ENCODE peak calls at places on chromosomes 13 and 19, in eight cellular contexts. P, O, W, H, B, M, I and L are unnamed samples.

GRCh38 chr19:1905071-1905862 is at the start of the genes ADAT3 and SCAMP4:
- DNase-seq in P (peak), O (peak), W (peak), H (peak), B (peak), M (peak), I (peak), L (peak)

GRCh38 chr19:15666883-15667282 is 6.0 kb upstream of the CYP4F12 start:
- DNase-seq in P (no peak), O (no peak), W (no peak), H (no peak), B (no peak), M (peak), I (no peak), L (no peak)

GRCh38 chr19:41641879-41642485 is 15.1 kb upstream of the CEACAM4 start:
- DNase-seq in P (peak), O (peak), W (no peak), H (peak), B (peak), M (peak), I (peak), L (no peak)

GRCh38 chr13:39462456-39462855 is 140.5 kb downstream of the LHFPL6 start:
- DNase-seq in P (no peak), O (no peak), W (no peak), H (no peak), B (no peak), M (no peak), I (no peak), L (no peak)

GRCh38 chr13:27311518-27312208 is 41.0 kb downstream of the RASL11A start:
- DNase-seq in P (no peak), O (no peak), W (no peak), H (no peak), B (no peak), M (no peak), I (no peak), L (no peak)

GRCh38 chr19:39943586-39943985 is 9.2 kb upstream of the FCGBP start:
- DNase-seq in P (no peak), O (no peak), W (no peak), H (no peak), B (no peak), M (no peak), I (no peak), L (no peak)

GRCh38 chr19:49801966-49802661 is 11.0 kb downstream of the FUZ start:
- DNase-seq in P (peak), O (no peak), W (peak), H (peak), B (no peak), M (peak), I (peak), L (peak)

GRCh38 chr13:94431569-94431968 is 47.9 kb downstream of the DCT start:
- DNase-seq in P (no peak), O (no peak), W (no peak), H (no peak), B (no peak), M (no peak), I (no peak), L (no peak)

GRCh38 chr19:13012690-13013608 is 17.7 kb downstream of the NFIX start:
- DNase-seq in P (no peak), O (peak), W (peak), H (peak), B (no peak), M (peak), I (peak), L (no peak)

GRCh38 chr13:98672947-98673545 is 79.4 kb downstream of the SLC15A1 start:
- DNase-seq in P (peak), O (peak), W (peak), H (peak), B (peak), M (peak), I (peak), L (peak)

GRCh38 chr13:113979791-113980471 is 6.1 kb upstream of the C13orf46 start:
- DNase-seq in P (no peak), O (no peak), W (peak), H (no peak), B (no peak), M (no peak), I (no peak), L (no peak)

GRCh38 chr19:54465367-54466109 is 2.0 kb upstream of the LENG9 start:
- DNase-seq in P (no peak), O (no peak), W (peak), H (peak), B (no peak), M (no peak), I (no peak), L (no peak)

GRCh38 chr13:112244061-112244460 is 132.1 kb upstream of the SPACA7 start:
- DNase-seq in P (peak), O (no peak), W (no peak), H (no peak), B (no peak), M (no peak), I (no peak), L (no peak)

GRCh38 chr13:112241288-112241687 is 134.9 kb upstream of the SPACA7 start:
- DNase-seq in P (no peak), O (no peak), W (no peak), H (no peak), B (no peak), M (no peak), I (no peak), L (no peak)

GRCh38 chr13:112244495-112245177 is 131.5 kb upstream of the SPACA7 start:
- DNase-seq in P (peak), O (no peak), W (no peak), H (no peak), B (no peak), M (no peak), I (no peak), L (no peak)

GRCh38 chr13:112245179-112245724 is 130.9 kb upstream of the SPACA7 start:
- DNase-seq in P (peak), O (no peak), W (no peak), H (no peak), B (no peak), M (no peak), I (no peak), L (no peak)

DNA sequence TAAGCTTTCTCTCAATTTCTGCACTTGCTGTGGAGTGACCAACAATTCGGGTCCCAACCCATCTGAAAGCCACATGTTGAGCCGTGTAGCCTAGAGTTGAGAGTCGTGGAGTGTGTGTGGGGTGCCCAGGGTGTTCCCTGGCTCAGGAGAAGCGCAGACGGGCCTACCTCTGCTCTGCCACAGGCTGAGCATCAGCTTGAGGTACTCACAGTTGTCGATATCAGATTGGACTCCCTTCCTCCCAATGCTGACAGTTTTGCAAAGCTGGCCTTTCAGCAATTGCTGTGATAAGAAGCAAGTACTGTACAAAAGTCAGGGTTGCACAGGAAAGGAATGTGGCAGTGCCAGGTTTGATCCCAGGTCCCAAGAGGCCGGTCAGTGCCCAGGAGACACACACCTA is 133.4 kb upstream of the SPACA7 start:
- DNase-seq in P (peak), O (no peak), W (no peak), H (no peak), B (no peak), M (no peak), I (no peak), L (no peak)
- H3K27ac ChIP-seq in P (no peak), O (no peak), W (no peak), H (no peak), B (no peak), M (no peak), I (no peak), L (no peak)

DNA sequence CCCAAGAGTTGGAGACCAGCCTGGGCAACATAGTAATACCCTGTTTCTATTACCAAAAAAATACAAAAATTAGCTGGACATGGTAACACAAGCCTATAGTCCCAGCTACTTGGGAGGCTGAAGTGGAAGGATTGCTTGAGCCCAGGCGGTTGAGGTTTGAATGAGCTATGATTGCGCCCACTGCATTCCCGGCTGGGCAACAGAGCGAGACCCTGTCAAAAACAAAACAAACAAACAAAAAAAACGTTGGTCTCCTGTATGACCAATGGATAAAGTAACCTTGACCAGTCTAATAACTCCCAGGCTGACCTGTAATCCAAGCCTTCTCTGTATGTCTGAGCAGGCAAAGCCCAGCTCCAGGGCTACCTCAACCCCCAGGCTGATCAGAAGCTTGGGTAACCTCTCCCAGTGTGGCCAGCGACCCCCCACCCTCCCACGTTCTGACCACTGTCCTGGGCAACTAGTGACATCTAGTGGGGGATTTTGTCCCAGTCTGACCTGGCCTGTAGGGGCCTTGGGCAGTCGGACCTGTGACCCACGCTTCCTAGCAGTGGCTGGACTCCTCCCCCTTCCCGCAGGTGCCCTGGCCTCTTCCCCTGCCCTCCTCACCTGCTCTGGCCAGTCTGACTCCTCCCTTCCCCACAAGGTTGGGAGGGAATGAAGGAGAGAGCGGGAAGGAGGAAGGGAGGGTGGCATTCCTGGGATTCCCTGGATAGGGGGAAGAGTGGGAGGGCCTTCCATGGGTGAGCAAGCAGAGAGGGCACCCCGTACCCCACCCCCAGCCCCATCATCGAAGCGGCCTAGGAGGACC is 1.0 kb upstream of the BCAM start:
- DNase-seq in P (no peak), O (peak), W (no peak), H (peak), B (no peak), M (peak), I (peak), L (peak)
- TF ChIP-seq POLR2AphosphoS5 in P (no peak), O (no peak), W (no peak), H (peak), B (no peak), M (peak), I (no peak), L (no peak)

DNA sequence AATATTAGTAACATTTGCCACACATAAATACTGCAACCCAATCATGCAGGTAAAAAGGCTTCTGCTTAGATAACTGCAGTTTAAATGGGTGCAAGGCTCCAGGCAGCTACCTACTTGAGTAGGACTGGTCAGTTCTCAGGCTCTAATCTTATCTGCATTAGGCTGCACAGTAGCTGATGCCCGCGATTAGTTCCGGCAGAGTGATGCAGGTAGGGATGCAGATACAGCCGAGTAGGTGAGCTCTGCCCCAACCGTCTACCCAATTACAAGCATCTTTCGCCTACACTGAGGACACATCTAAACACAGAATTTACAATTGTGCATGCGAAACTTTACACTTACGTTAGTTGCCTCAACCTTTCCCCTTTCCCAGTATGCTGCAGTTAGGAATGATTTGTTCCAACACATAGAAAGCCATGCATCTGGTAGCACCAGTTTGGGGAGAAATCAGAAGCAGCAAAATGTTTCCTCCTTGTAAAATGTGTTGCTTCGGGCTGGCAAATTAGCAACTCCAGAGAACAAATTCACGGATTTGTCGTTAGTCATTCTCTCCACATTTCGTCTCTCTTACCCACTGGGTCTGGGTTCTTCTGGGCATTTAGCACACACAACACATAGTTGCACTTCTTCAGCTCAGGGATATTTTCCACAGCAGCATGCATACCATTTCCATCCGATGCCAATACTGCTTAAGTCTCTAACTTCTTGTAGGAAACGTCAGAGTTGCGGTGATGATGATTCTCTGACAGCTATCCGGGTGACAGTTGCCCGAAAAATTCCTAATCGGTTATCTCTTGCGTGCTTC is 496 bp downstream of the PCDH9 start:
- DNase-seq in P (no peak), O (no peak), W (no peak), H (peak), B (no peak), M (no peak), I (no peak), L (no peak)
- H3K27ac ChIP-seq in P (no peak), O (no peak), W (no peak), H (no peak), B (no peak), M (peak), I (no peak), L (peak)

GRCh38 chr13:44764334-44764733 is 188.2 kb upstream of the TSC22D1 start:
- DNase-seq in P (no peak), O (no peak), W (no peak), H (peak), B (no peak), M (no peak), I (no peak), L (no peak)
- TF ChIP-seq POLR2AphosphoS5 in P (no peak), O (no peak), W (no peak), H (no peak), B (no peak), M (no peak), I (no peak), L (no peak)

DNA sequence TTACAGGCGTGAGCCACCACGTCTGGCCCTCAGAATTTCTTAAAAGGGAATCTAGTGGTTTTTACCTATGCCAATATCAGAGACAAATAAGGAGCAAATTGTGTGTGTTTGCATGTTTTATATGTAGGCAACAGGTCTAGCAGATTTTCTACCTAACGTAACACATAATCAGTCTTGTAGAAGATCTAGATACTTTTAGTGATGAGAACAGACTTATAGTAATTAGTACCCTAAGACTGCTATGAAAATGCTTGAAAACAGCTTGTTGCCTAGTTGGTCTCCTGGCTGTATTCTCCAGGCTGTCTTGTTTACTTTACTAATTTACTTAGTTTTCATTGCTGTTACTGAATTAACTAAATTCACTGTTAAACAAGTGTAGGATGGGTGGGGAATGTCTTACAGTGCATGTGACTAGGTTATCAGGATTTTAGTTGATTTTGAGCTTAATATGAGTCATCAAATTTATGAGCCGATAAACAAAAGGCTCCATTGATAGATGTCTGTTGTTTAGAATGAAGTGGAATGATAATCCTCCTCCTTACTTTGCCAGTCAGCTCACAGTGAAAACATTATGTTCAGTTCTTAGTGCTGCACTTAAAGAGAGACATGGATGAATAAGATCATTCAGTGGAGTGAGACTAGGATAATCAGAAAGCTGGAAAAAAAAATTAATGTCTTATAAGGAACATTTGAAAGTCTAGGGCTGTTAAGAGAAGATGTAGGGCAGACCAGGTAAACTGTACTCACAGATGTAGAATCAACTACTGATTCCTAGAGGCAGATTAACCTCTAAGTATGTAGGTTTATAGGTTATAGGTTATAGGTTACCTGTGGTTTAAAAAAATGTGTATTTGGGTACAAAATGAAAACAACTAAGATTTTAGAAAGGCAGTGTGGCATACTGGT is 22.4 kb downstream of the GTF2F2 start:
- DNase-seq in P (no peak), O (peak), W (no peak), H (no peak), B (no peak), M (no peak), I (no peak), L (no peak)
- H3K27ac ChIP-seq in P (no peak), O (peak), W (peak), H (no peak), B (no peak), M (no peak), I (peak), L (peak)

GRCh38 chr13:44649834-44650233 is 73.7 kb upstream of the TSC22D1 start:
- DNase-seq in P (no peak), O (no peak), W (no peak), H (no peak), B (no peak), M (no peak), I (no peak), L (no peak)
- TF ChIP-seq POLR2AphosphoS5 in P (no peak), O (no peak), W (no peak), H (no peak), B (no peak), M (no peak), I (no peak), L (no peak)

DNA sequence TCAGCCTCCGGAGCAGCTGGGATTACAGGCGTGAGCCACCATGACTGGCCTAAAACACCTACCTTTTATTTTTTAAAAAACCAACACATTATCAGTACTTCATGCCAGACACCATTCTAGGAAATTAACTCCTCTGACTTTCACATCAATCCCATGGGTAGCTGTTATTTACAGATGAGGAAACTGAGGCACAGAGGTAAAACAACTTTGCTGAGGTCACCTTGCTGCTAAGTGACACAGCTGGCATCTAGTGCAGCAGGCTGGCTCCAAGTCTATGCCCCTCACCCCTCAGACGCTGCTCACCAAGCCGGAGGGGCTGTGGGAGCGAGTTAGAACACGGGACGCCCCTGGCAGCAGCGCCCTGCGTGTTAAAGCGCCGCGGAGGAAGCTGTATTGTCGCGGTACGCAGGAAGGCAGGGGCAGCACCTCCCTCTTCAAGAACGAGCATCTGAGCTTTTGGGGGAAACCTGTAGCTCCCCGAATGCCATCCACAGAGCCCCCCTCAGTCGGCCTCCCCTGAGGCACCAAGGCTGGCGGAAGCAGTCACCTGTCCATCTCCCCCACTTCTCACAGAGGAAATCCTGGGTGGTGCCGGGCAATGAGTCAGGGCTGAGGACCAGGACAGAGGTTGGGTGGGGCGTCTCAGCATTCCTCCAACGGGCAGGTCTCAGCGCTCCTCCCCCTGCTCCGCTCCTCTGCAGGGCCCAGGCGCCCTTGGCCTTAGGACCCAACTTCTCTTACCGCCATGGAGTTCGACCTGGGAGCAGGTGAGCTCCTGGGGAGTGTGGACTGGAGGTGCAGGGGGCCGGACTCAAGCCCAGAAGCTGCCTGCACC is at the start of gene C19orf33:
- DNase-seq in P (peak), O (no peak), W (no peak), H (peak), B (no peak), M (peak), I (peak), L (peak)
- H3K27ac ChIP-seq in P (peak), O (peak), W (peak), H (peak), B (no peak), M (peak), I (no peak), L (peak)